ENCODE peak calls at places on chromosomes 4 and X, in six cellular contexts. P, K, W, Z, Q and C are unnamed samples. For H3K4me1, the result is how much of the 10 kb centered on the place peaks cover.

GRCh38 chrX:36199926-36200325 is 280.4 kb downstream of the CFAP47 start:
- DNase-seq in P (no peak), K (no peak), W (no peak), Z (no peak), Q (no peak), C (no peak)

GRCh38 chrX:17944833-17945497 is 83.9 kb upstream of the RAI2 start:
- DNase-seq in P (no peak), K (peak), W (peak), Z (peak), Q (no peak), C (peak)

GRCh38 chrX:80807606-80808159 is 2.0 kb downstream of the BRWD3 start:
- DNase-seq in P (no peak), K (no peak), W (no peak), Z (no peak), Q (no peak), C (no peak)

GRCh38 chr4:40718571-40718970 is 31.2 kb upstream of the NSUN7 start:
- DNase-seq in P (no peak), K (peak), W (no peak), Z (peak), Q (no peak), C (no peak)

GRCh38 chrX:51461053-51462050 is 35.0 kb downstream of the NUDT11 start:
- DNase-seq in P (no peak), K (peak), W (peak), Z (no peak), Q (no peak), C (peak)

GRCh38 chrX:137568741-137569469 is 3.0 kb downstream of the ZIC3 start:
- DNase-seq in P (no peak), K (peak), W (no peak), Z (no peak), Q (no peak), C (no peak)

GRCh38 chr4:136319789-136320470 is 1212.4 kb downstream of the PCDH18 start:
- DNase-seq in P (no peak), K (no peak), W (no peak), Z (no peak), Q (no peak), C (no peak)

GRCh38 chrX:154370300-154370881 is 4.0 kb downstream of the FLNA start:
- DNase-seq in P (peak), K (peak), W (no peak), Z (no peak), Q (no peak), C (no peak)

GRCh38 chr4:38710053-38710452 is 46.1 kb downstream of the KLF3 start:
- DNase-seq in P (no peak), K (no peak), W (no peak), Z (no peak), Q (no peak), C (no peak)

GRCh38 chrX:9842541-9842940 is 56.3 kb downstream of the SHROOM2 start:
- DNase-seq in P (no peak), K (peak), W (no peak), Z (peak), Q (no peak), C (no peak)

GRCh38 chr4:73603307-73603710 is 16.9 kb downstream of the RASSF6 start:
- DNase-seq in P (no peak), K (no peak), W (no peak), Z (peak), Q (no peak), C (peak)

GRCh38 chrX:13165266-13165665 is 120.8 kb upstream of the FAM9C start:
- DNase-seq in P (no peak), K (no peak), W (no peak), Z (no peak), Q (no peak), C (peak)

GRCh38 chr4:57074753-57075152 is 35.4 kb downstream of the IGFBP7 start:
- DNase-seq in P (no peak), K (no peak), W (no peak), Z (no peak), Q (no peak), C (no peak)

GRCh38 chrX:53196678-53197077 is 28.3 kb downstream of the KDM5C start:
- DNase-seq in P (no peak), K (no peak), W (no peak), Z (no peak), Q (no peak), C (no peak)

GRCh38 chr4:175051974-175052373 is 133.8 kb downstream of the ADAM29 start:
- DNase-seq in P (no peak), K (no peak), W (no peak), Z (no peak), Q (no peak), C (no peak)

GRCh38 chr4:67871867-67872266 is 11.9 kb downstream of the TMPRSS11D start:
- DNase-seq in P (no peak), K (peak), W (no peak), Z (no peak), Q (no peak), C (peak)

GRCh38 chr4:110623710-110624015 is 786 bp upstream of the PITX2 start:
- DNase-seq in P (no peak), K (no peak), W (no peak), Z (no peak), Q (no peak), C (no peak)

GRCh38 chr4:19521151-19521550 is 730.6 kb upstream of the SLIT2 start:
- DNase-seq in P (no peak), K (no peak), W (no peak), Z (no peak), Q (no peak), C (no peak)

GRCh38 chr4:122793811-122794210 is 32.8 kb upstream of the FGF2 start:
- DNase-seq in P (no peak), K (no peak), W (no peak), Z (no peak), Q (no peak), C (no peak)

GRCh38 chr4:26201119-26201518 is 119.7 kb upstream of the RBPJ start:
- DNase-seq in P (no peak), K (no peak), W (no peak), Z (no peak), Q (no peak), C (no peak)

GRCh38 chr4:105145913-105146285 is 777 bp upstream of the TET2 start:
- DNase-seq in P (peak), K (peak), W (no peak), Z (peak), Q (peak), C (no peak)

GRCh38 chr4:27357283-27357682 is 496.6 kb downstream of the STIM2 start:
- DNase-seq in P (no peak), K (no peak), W (no peak), Z (no peak), Q (no peak), C (peak)

GRCh38 chrX:14056201-14056600 is 26.5 kb upstream of the GEMIN8 start:
- DNase-seq in P (no peak), K (no peak), W (no peak), Z (no peak), Q (no peak), C (no peak)

GRCh38 chr4:1761130-1761688 is 31.9 kb upstream of the FGFR3 start:
- DNase-seq in P (no peak), K (no peak), W (no peak), Z (no peak), Q (no peak), C (no peak)
- H3K4me1 ChIP-seq in P (under half), K (under half), W (under half), Z (under half), Q (under half), C (under half)

GRCh38 chr4:155597281-155597680 is 69.4 kb upstream of the GUCY1A1 start:
- DNase-seq in P (no peak), K (no peak), W (no peak), Z (no peak), Q (no peak), C (no peak)
- TF ChIP-seq CTCF in P (no peak), K (no peak), W (no peak), Z (no peak), Q (no peak), C (no peak)

DNA sequence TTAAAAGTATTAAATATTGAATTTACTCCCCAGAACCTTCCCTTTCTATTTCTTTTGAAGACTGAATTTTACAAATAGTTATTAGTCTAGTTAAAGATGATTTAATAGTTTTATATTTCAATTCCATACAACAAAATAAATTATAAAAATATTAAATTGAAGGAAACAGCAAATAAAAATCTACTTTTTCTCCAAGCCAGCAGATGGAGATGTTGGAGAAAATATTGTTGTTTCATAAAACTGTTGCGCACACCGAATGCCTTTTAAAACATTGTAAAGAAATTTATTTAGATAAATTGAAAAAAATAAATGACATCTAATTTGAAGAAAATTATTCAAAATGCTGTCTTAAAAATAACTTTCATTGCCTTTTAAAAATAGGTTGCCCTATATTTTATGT is 5.5 kb downstream of the GRIA2 start:
- DNase-seq in P (no peak), K (no peak), W (no peak), Z (no peak), Q (no peak), C (no peak)
- H3K4me3 ChIP-seq in P (no peak), K (no peak), W (no peak), Z (no peak), Q (no peak), C (no peak)

GRCh38 chr4:42627887-42628646 is 28.8 kb downstream of the ATP8A1 start:
- DNase-seq in P (peak), K (no peak), W (peak), Z (peak), Q (no peak), C (peak)

GRCh38 chr4:42628740-42629139 is 28.2 kb downstream of the ATP8A1 start:
- DNase-seq in P (no peak), K (no peak), W (peak), Z (peak), Q (no peak), C (no peak)

GRCh38 chr4:42632653-42633382 is 24.1 kb downstream of the ATP8A1 start:
- DNase-seq in P (no peak), K (no peak), W (no peak), Z (no peak), Q (no peak), C (no peak)

GRCh38 chr4:42633605-42634388 is 23.1 kb downstream of the ATP8A1 start:
- DNase-seq in P (no peak), K (no peak), W (no peak), Z (no peak), Q (no peak), C (no peak)

GRCh38 chr4:42630908-42631307 is 26.0 kb downstream of the ATP8A1 start:
- DNase-seq in P (no peak), K (no peak), W (no peak), Z (no peak), Q (no peak), C (no peak)
- H3K4me1 ChIP-seq in P (under half), K (under half), W (under half), Z (under half), Q (under half), C (under half)

GRCh38 chr4:176469546-176469945 is 149.8 kb downstream of the SPCS3 start:
- DNase-seq in P (no peak), K (no peak), W (no peak), Z (no peak), Q (no peak), C (no peak)
- TF ChIP-seq CTCF in P (no peak), K (no peak), W (no peak), Z (no peak), Q (no peak), C (no peak)

DNA sequence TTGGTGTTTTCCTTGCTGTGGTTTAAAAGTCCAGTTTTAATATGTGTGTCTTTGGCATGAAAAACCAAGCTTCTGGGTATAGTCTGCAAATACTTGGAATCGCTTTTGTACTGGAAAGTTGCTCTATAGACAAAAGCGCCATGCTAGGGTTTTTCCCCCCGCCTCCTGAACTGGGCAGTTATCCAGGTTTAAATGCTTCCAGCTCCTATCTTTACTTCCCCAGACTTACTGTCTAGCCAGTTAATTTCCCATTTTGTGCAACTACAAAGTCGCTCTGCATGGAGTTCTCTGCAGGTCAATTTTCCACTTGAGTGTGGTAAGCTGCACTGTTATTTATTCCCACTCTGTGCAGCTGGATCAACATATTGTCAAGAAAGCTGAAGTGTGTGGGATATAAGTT is 2.7 kb downstream of the RASL11B start:
- DNase-seq in P (no peak), K (no peak), W (no peak), Z (no peak), Q (no peak), C (no peak)
- H3K4me3 ChIP-seq in P (no peak), K (no peak), W (no peak), Z (no peak), Q (no peak), C (no peak)

GRCh38 chr4:2820216-2820982 is 23.2 kb upstream of the ADD1 start:
- DNase-seq in P (peak), K (no peak), W (no peak), Z (no peak), Q (no peak), C (no peak)
- H3K4me1 ChIP-seq in P (under half), K (under half), W (half or more), Z (under half), Q (under half), C (under half)